ENCODE peak calls at places on chromosomes 3 and 15, in four cellular contexts. One of them, this sample, is unnamed.

GRCh38 chr3:170055209-170055608 is 17.4 kb downstream of the GPR160 start:
- ATAC-seq in left cardiac atrium: no peak
- ATAC-seq in activated CD4-positive, alpha-beta T cell treated with anti-CD3 and anti-CD28 coated beads for 36 hours: peak; percentile 70
- ATAC-seq in natural killer cell: no peak
- ATAC-seq in this sample: no peak

GRCh38 chr15:59539799-59540198 is 71.8 kb upstream of the GCNT3 start:
- ATAC-seq in left cardiac atrium: no peak
- ATAC-seq in activated CD4-positive, alpha-beta T cell treated with anti-CD3 and anti-CD28 coated beads for 36 hours: no peak
- ATAC-seq in natural killer cell: no peak
- ATAC-seq in this sample: no peak

GRCh38 chr3:30124435-30125390 is 481.7 kb upstream of the TGFBR2 start:
- ATAC-seq in left cardiac atrium: no peak
- ATAC-seq in activated CD4-positive, alpha-beta T cell treated with anti-CD3 and anti-CD28 coated beads for 36 hours: no peak
- ATAC-seq in natural killer cell: no peak
- ATAC-seq in this sample: no peak

GRCh38 chr15:70845616-70846360 is 8.2 kb downstream of the LARP6 start:
- ATAC-seq in left cardiac atrium: no peak
- ATAC-seq in activated CD4-positive, alpha-beta T cell treated with anti-CD3 and anti-CD28 coated beads for 36 hours: no peak
- ATAC-seq in natural killer cell: no peak
- ATAC-seq in this sample: no peak

GRCh38 chr15:63075072-63075995 is 32.8 kb downstream of the TPM1 start:
- ATAC-seq in left cardiac atrium: no peak
- ATAC-seq in activated CD4-positive, alpha-beta T cell treated with anti-CD3 and anti-CD28 coated beads for 36 hours: no peak
- ATAC-seq in natural killer cell: no peak
- ATAC-seq in this sample: peak; percentile 66

GRCh38 chr3:192747145-192747544 is 19.8 kb upstream of the FGF12 start:
- ATAC-seq in left cardiac atrium: no peak
- ATAC-seq in activated CD4-positive, alpha-beta T cell treated with anti-CD3 and anti-CD28 coated beads for 36 hours: no peak
- ATAC-seq in natural killer cell: no peak
- ATAC-seq in this sample: no peak

GRCh38 chr3:171269557-171269956 is 190.6 kb downstream of the TNIK start:
- ATAC-seq in left cardiac atrium: no peak
- ATAC-seq in activated CD4-positive, alpha-beta T cell treated with anti-CD3 and anti-CD28 coated beads for 36 hours: peak; percentile 51
- ATAC-seq in natural killer cell: peak; percentile 79
- ATAC-seq in this sample: no peak

GRCh38 chr3:170801597-170801996 is 68.4 kb downstream of the RPL22L1 start:
- ATAC-seq in left cardiac atrium: no peak
- ATAC-seq in activated CD4-positive, alpha-beta T cell treated with anti-CD3 and anti-CD28 coated beads for 36 hours: no peak
- ATAC-seq in natural killer cell: no peak
- ATAC-seq in this sample: no peak

GRCh38 chr3:186173202-186173815 is 64.4 kb upstream of the ETV5 start:
- ATAC-seq in left cardiac atrium: no peak
- ATAC-seq in activated CD4-positive, alpha-beta T cell treated with anti-CD3 and anti-CD28 coated beads for 36 hours: no peak
- ATAC-seq in natural killer cell: no peak
- ATAC-seq in this sample: no peak

GRCh38 chr3:128081846-128082245 is 29.6 kb downstream of the SEC61A1 start:
- ATAC-seq in left cardiac atrium: no peak
- ATAC-seq in activated CD4-positive, alpha-beta T cell treated with anti-CD3 and anti-CD28 coated beads for 36 hours: no peak
- ATAC-seq in natural killer cell: no peak
- ATAC-seq in this sample: no peak

GRCh38 chr3:190325923-190326322 is 3.7 kb upstream of the CLDN1 start:
- ATAC-seq in left cardiac atrium: no peak
- ATAC-seq in activated CD4-positive, alpha-beta T cell treated with anti-CD3 and anti-CD28 coated beads for 36 hours: peak; percentile 50
- ATAC-seq in natural killer cell: no peak
- ATAC-seq in this sample: no peak